ENCODE peak calls at places on chromosomes 6 and 20, in four cellular contexts. One of them, this sample, is unnamed.

GRCh38 chr6:95815389-95816056 is 200.3 kb upstream of the FUT9 start:
- DNase-seq in WTC11: no peak
- DNase-seq in K562: no peak
- DNase-seq in GM12878: no peak
- DNase-seq in this sample: peak

GRCh38 chr6:93036835-93037234 is 382.5 kb downstream of the EPHA7 start:
- DNase-seq in WTC11: no peak
- DNase-seq in K562: no peak
- DNase-seq in GM12878: no peak
- DNase-seq in this sample: peak

GRCh38 chr6:36719126-36719525 is 21.5 kb downstream of the RAB44 start:
- DNase-seq in WTC11: no peak
- DNase-seq in K562: no peak
- DNase-seq in GM12878: no peak
- DNase-seq in this sample: no peak

GRCh38 chr20:32282461-32282860 is 5.0 kb downstream of the KIF3B start:
- DNase-seq in WTC11: no peak
- DNase-seq in K562: no peak
- DNase-seq in GM12878: no peak
- DNase-seq in this sample: no peak

GRCh38 chr6:135269399-135270005 is 88.4 kb downstream of the MYB start:
- DNase-seq in WTC11: no peak
- DNase-seq in K562: no peak
- DNase-seq in GM12878: no peak
- DNase-seq in this sample: no peak

GRCh38 chr6:25660512-25660911 is 8.5 kb downstream of the SCGN start:
- DNase-seq in WTC11: no peak
- DNase-seq in K562: peak
- DNase-seq in GM12878: no peak
- DNase-seq in this sample: peak

GRCh38 chr20:54668271-54669053 is 193.1 kb downstream of the DOK5 start:
- DNase-seq in WTC11: peak
- DNase-seq in K562: peak
- DNase-seq in GM12878: no peak
- DNase-seq in this sample: peak

GRCh38 chr6:30883743-30884520 is at the start of gene DDR1:
- DNase-seq in WTC11: peak
- DNase-seq in K562: peak
- DNase-seq in GM12878: no peak
- DNase-seq in this sample: peak

GRCh38 chr20:1718604-1719384 is 61.2 kb upstream of the SIRPG start:
- DNase-seq in WTC11: no peak
- DNase-seq in K562: no peak
- DNase-seq in GM12878: no peak
- DNase-seq in this sample: no peak

GRCh38 chr20:48350291-48350988 is 477.4 kb downstream of the PREX1 start:
- DNase-seq in WTC11: peak
- DNase-seq in K562: peak
- DNase-seq in GM12878: no peak
- DNase-seq in this sample: peak

GRCh38 chr6:155224031-155224451 is 39.8 kb upstream of the CLDN20 start:
- DNase-seq in WTC11: no peak
- DNase-seq in K562: no peak
- DNase-seq in GM12878: peak
- DNase-seq in this sample: peak

GRCh38 chr6:66082914-66083313 is 375.9 kb upstream of the EYS start:
- DNase-seq in WTC11: no peak
- DNase-seq in K562: no peak
- DNase-seq in GM12878: no peak
- DNase-seq in this sample: no peak

GRCh38 chr20:48691523-48691922 is 136.3 kb downstream of the PREX1 start:
- DNase-seq in WTC11: no peak
- DNase-seq in K562: no peak
- DNase-seq in GM12878: no peak
- DNase-seq in this sample: no peak

GRCh38 chr20:46715292-46715756 is 5.9 kb downstream of the SLC2A10 start:
- DNase-seq in WTC11: peak
- DNase-seq in K562: no peak
- DNase-seq in GM12878: no peak
- DNase-seq in this sample: no peak

GRCh38 chr6:44464527-44465310 is 77.2 kb downstream of the CDC5L start:
- DNase-seq in WTC11: no peak
- DNase-seq in K562: no peak
- DNase-seq in GM12878: no peak
- DNase-seq in this sample: peak

GRCh38 chr20:18213002-18213401 is 75.3 kb upstream of the ZNF133 start:
- DNase-seq in WTC11: no peak
- DNase-seq in K562: no peak
- DNase-seq in GM12878: no peak
- DNase-seq in this sample: no peak

GRCh38 chr6:93176070-93176469 is 243.3 kb downstream of the EPHA7 start:
- DNase-seq in WTC11: no peak
- DNase-seq in K562: no peak
- DNase-seq in GM12878: peak
- DNase-seq in this sample: no peak

GRCh38 chr20:57433658-57434389 is 42.6 kb downstream of the RBM38 start:
- DNase-seq in WTC11: no peak
- DNase-seq in K562: no peak
- DNase-seq in GM12878: no peak
- DNase-seq in this sample: no peak

GRCh38 chr6:2182251-2182650 is 63.2 kb downstream of the GMDS start:
- DNase-seq in WTC11: no peak
- DNase-seq in K562: no peak
- DNase-seq in GM12878: no peak
- DNase-seq in this sample: no peak

GRCh38 chr6:40308533-40309306 is 278.4 kb downstream of the LRFN2 start:
- DNase-seq in WTC11: peak
- DNase-seq in K562: peak
- DNase-seq in GM12878: peak
- DNase-seq in this sample: peak

GRCh38 chr6:10725716-10726115 is 2.8 kb downstream of the TMEM14C start:
- DNase-seq in WTC11: no peak
- DNase-seq in K562: peak
- DNase-seq in GM12878: no peak
- DNase-seq in this sample: no peak

GRCh38 chr6:103872219-103872618 is 987.5 kb downstream of the HACE1 start:
- DNase-seq in WTC11: no peak
- DNase-seq in K562: no peak
- DNase-seq in GM12878: no peak
- DNase-seq in this sample: no peak

DNA sequence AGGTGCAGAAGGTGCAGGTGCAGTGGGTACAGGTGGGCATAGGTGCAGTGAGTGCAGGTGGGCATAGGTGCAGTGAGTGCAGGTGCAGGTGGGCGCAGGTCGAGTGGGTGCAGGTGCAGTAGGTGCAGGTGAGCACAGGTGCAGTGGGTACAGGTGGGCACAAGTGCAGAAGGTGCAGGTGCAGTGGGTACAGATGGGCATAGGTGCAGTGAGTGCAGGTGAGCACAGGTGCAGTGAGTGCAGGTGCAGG is 15.5 kb downstream of the ZBTB46 start:
- DNase-seq in WTC11: no peak
- DNase-seq in K562: no peak
- DNase-seq in GM12878: no peak
- DNase-seq in this sample: no peak
- TF ChIP-seq TCF7 in WTC11: no peak
- TF ChIP-seq TCF7 in K562: no peak
- TF ChIP-seq TCF7 in GM12878: no peak
- TF ChIP-seq TCF7 in this sample: no peak

GRCh38 chr6:106620931-106621672 is 8.2 kb downstream of the RTN4IP1 start:
- DNase-seq in WTC11: no peak
- DNase-seq in K562: no peak
- DNase-seq in GM12878: no peak
- DNase-seq in this sample: peak
- TF ChIP-seq TCF7 in WTC11: no peak
- TF ChIP-seq TCF7 in K562: no peak
- TF ChIP-seq TCF7 in GM12878: no peak
- TF ChIP-seq TCF7 in this sample: no peak

DNA sequence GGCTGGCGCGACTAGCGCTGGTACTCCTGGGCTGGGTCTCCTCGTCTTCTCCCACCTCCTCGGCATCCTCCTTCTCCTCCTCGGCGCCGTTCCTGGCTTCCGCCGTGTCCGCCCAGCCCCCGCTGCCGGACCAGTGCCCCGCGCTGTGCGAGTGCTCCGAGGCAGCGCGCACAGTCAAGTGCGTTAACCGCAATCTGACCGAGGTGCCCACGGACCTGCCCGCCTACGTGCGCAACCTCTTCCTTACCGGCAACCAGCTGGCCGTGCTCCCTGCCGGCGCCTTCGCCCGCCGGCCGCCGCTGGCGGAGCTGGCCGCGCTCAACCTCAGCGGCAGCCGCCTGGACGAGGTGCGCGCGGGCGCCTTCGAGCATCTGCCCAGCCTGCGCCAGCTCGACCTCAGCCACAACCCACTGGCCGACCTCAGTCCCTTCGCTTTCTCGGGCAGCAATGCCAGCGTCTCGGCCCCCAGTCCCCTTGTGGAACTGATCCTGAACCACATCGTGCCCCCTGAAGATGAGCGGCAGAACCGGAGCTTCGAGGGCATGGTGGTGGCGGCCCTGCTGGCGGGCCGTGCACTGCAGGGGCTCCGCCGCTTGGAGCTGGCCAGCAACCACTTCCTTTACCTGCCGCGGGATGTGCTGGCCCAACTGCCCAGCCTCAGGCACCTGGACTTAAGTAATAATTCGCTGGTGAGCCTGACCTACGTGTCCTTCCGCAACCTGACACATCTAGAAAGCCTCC is 1.6 kb downstream of the TPBG start:
- DNase-seq in WTC11: peak
- DNase-seq in K562: no peak
- DNase-seq in GM12878: no peak
- DNase-seq in this sample: no peak
- TF ChIP-seq TCF7 in WTC11: no peak
- TF ChIP-seq TCF7 in K562: no peak
- TF ChIP-seq TCF7 in GM12878: no peak
- TF ChIP-seq TCF7 in this sample: no peak

DNA sequence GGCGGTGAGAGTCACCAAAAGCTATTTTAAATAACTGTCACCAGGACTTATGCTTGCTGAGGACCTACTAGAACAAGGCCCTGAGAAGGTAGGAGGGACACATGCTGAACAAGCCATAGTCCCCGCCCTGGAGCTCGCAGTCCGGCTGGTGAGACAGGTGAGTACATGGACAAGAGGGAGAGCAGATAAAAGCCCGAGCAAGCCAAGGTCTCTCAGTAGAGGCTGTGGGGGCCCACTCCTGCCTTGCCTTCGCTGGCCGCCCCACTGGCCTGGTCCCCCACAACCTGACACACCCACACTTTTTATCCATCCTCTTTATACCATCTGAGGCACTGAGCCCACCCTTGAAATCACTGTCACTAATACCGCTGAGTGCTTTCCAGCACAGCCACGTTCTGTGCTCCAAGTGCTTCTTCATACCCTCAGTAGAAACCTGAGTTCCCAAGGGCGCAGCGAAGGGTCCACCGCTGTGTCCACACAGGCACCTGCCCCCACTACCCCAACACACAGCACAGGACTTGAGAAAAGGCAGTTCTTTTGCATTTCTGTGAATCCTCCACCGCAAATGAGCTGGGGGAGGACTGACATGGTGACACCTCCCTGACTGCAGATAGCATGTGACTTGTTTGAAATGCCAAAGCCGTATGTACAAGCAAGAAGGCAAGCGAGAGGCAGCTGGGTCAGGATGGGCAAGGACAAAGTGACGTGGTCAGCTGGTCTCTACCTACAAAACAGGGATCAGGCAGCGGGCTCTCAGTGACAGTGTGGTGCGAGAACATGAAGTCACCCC is 12.1 kb downstream of the DDRGK1 start:
- DNase-seq in WTC11: no peak
- DNase-seq in K562: no peak
- DNase-seq in GM12878: no peak
- DNase-seq in this sample: no peak
- TF ChIP-seq TCF7 in WTC11: no peak
- TF ChIP-seq TCF7 in K562: no peak
- TF ChIP-seq TCF7 in GM12878: no peak
- TF ChIP-seq TCF7 in this sample: no peak

GRCh38 chr6:158774734-158775449 is 44.3 kb downstream of the EZR start:
- DNase-seq in WTC11: no peak
- DNase-seq in K562: no peak
- DNase-seq in GM12878: no peak
- DNase-seq in this sample: no peak

GRCh38 chr6:158775832-158776231 is 43.3 kb downstream of the EZR start:
- DNase-seq in WTC11: no peak
- DNase-seq in K562: no peak
- DNase-seq in GM12878: no peak
- DNase-seq in this sample: no peak

GRCh38 chr6:158772172-158772571 is 47.0 kb downstream of the EZR start:
- DNase-seq in WTC11: no peak
- DNase-seq in K562: no peak
- DNase-seq in GM12878: no peak
- DNase-seq in this sample: no peak

GRCh38 chr6:158772851-158773371 is 46.3 kb downstream of the EZR start:
- DNase-seq in WTC11: no peak
- DNase-seq in K562: no peak
- DNase-seq in GM12878: no peak
- DNase-seq in this sample: no peak

DNA sequence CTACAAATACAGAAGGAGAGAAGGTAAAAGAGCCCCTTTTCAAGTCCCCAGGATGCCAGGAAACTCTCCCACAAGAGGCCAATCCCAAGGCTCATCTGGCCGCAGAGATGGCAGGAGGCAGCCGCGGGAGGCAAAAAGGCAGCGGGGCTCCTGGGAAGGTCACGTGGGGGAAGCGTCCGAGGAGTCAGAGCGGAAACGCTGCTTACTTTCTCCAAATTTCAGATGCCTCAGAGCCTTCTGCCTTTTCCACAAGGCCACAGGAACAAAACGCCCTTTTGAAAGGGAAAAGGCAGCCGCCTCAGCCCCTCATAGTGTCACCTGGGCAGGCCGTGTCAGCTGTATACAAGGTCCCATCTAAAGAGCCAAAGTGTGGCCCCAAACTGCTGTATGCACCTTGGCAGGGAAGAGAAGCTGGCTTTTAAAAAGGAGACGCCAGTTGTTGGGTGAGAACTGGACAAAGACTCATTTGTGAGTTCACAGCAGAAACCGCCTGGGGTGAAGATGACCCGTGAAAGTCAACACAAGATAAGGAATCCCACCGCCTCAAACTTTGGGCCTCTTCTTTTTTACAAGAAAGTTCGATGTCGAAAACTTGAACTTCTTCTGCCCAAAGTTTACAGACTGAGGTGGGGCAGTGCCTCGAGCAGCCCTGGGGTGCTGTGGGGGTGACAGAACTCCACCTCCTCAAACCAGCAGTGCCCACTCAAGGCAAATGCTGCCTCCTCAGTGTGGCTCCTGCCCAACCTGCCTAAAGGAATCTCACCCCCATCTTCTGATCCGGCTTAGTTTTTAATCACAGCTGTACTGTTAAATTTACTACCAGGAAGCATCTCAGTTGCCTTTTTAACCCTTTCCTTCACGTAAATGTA is 45.4 kb downstream of the EZR start:
- DNase-seq in WTC11: no peak
- DNase-seq in K562: no peak
- DNase-seq in GM12878: no peak
- DNase-seq in this sample: no peak
- TF ChIP-seq TCF7 in WTC11: no peak
- TF ChIP-seq TCF7 in K562: no peak
- TF ChIP-seq TCF7 in GM12878: no peak
- TF ChIP-seq TCF7 in this sample: no peak

This sample was measured in HepG2.